ENCODE peak calls at places on chromosomes 1 and 21, in seven cellular contexts. One of them, this sample, is unnamed.

GRCh38 chr1:11784256-11784992 is 21.3 kb downstream of the MTHFR start:
- DNase-seq in neural progenitor cell: peak
- DNase-seq in Peyer's patch: no peak
- DNase-seq in activated T-helper 1 cell treated with anti-CD3 and anti-CD28 coated beads, Interleukin-2, amount 50 U/mL, for 16 hours: no peak
- DNase-seq in PC-9: no peak
- DNase-seq in DMS153: no peak
- DNase-seq in AG09309: no peak
- DNase-seq in this sample: no peak

GRCh38 chr1:114292194-114292593 is 138.5 kb upstream of the SYT6 start:
- DNase-seq in Peyer's patch: no peak
- DNase-seq in DMS153: no peak
- DNase-seq in activated T-helper 1 cell treated with anti-CD3 and anti-CD28 coated beads, Interleukin-2, amount 50 U/mL, for 16 hours: no peak
- DNase-seq in AG09309: no peak
- DNase-seq in PC-9: no peak
- DNase-seq in neural progenitor cell: peak
- DNase-seq in this sample: no peak

GRCh38 chr1:201711811-201712210 is 117.1 kb upstream of the IPO9 start:
- DNase-seq in Peyer's patch: no peak
- DNase-seq in neural progenitor cell: no peak
- DNase-seq in DMS153: no peak
- DNase-seq in activated T-helper 1 cell treated with anti-CD3 and anti-CD28 coated beads, Interleukin-2, amount 50 U/mL, for 16 hours: no peak
- DNase-seq in PC-9: no peak
- DNase-seq in AG09309: no peak
- DNase-seq in this sample: no peak

GRCh38 chr1:53689736-53690401 is 49.1 kb downstream of the GLIS1 start:
- DNase-seq in Peyer's patch: no peak
- DNase-seq in neural progenitor cell: no peak
- DNase-seq in AG09309: no peak
- DNase-seq in DMS153: no peak
- DNase-seq in PC-9: no peak
- DNase-seq in activated T-helper 1 cell treated with anti-CD3 and anti-CD28 coated beads, Interleukin-2, amount 50 U/mL, for 16 hours: no peak
- DNase-seq in this sample: no peak

GRCh38 chr21:28482657-28483056 is 510.0 kb downstream of the LTN1 start:
- DNase-seq in neural progenitor cell: no peak
- DNase-seq in Peyer's patch: no peak
- DNase-seq in DMS153: no peak
- DNase-seq in PC-9: no peak
- DNase-seq in activated T-helper 1 cell treated with anti-CD3 and anti-CD28 coated beads, Interleukin-2, amount 50 U/mL, for 16 hours: no peak
- DNase-seq in AG09309: no peak
- DNase-seq in this sample: no peak

GRCh38 chr1:220884109-220884980 is 5.1 kb downstream of the HLX start:
- DNase-seq in Peyer's patch: no peak
- DNase-seq in DMS153: no peak
- DNase-seq in AG09309: no peak
- DNase-seq in neural progenitor cell: peak
- DNase-seq in PC-9: no peak
- DNase-seq in activated T-helper 1 cell treated with anti-CD3 and anti-CD28 coated beads, Interleukin-2, amount 50 U/mL, for 16 hours: no peak
- DNase-seq in this sample: peak

GRCh38 chr1:187477103-187477502 is 648.4 kb downstream of the PLA2G4A start:
- DNase-seq in PC-9: no peak
- DNase-seq in neural progenitor cell: no peak
- DNase-seq in DMS153: no peak
- DNase-seq in activated T-helper 1 cell treated with anti-CD3 and anti-CD28 coated beads, Interleukin-2, amount 50 U/mL, for 16 hours: no peak
- DNase-seq in Peyer's patch: no peak
- DNase-seq in AG09309: no peak
- DNase-seq in this sample: no peak

GRCh38 chr21:35423694-35424093 is 374.6 kb upstream of the RUNX1 start:
- DNase-seq in Peyer's patch: no peak
- DNase-seq in activated T-helper 1 cell treated with anti-CD3 and anti-CD28 coated beads, Interleukin-2, amount 50 U/mL, for 16 hours: no peak
- DNase-seq in DMS153: no peak
- DNase-seq in PC-9: no peak
- DNase-seq in AG09309: no peak
- DNase-seq in neural progenitor cell: no peak
- DNase-seq in this sample: no peak

GRCh38 chr1:14880456-14881316 is 272.9 kb upstream of the TMEM51 start:
- DNase-seq in AG09309: peak
- DNase-seq in PC-9: peak
- DNase-seq in Peyer's patch: no peak
- DNase-seq in DMS153: no peak
- DNase-seq in activated T-helper 1 cell treated with anti-CD3 and anti-CD28 coated beads, Interleukin-2, amount 50 U/mL, for 16 hours: no peak
- DNase-seq in neural progenitor cell: no peak
- DNase-seq in this sample: no peak

GRCh38 chr1:78011050-78011449 is 6.3 kb downstream of the DNAJB4 start:
- DNase-seq in AG09309: no peak
- DNase-seq in PC-9: no peak
- DNase-seq in DMS153: no peak
- DNase-seq in neural progenitor cell: no peak
- DNase-seq in activated T-helper 1 cell treated with anti-CD3 and anti-CD28 coated beads, Interleukin-2, amount 50 U/mL, for 16 hours: no peak
- DNase-seq in Peyer's patch: no peak
- DNase-seq in this sample: no peak

GRCh38 chr1:203142124-203142523 is 14.6 kb downstream of the ADORA1 start:
- DNase-seq in PC-9: no peak
- DNase-seq in AG09309: no peak
- DNase-seq in Peyer's patch: no peak
- DNase-seq in activated T-helper 1 cell treated with anti-CD3 and anti-CD28 coated beads, Interleukin-2, amount 50 U/mL, for 16 hours: no peak
- DNase-seq in neural progenitor cell: no peak
- DNase-seq in DMS153: no peak
- DNase-seq in this sample: no peak

GRCh38 chr1:232319106-232319505 is 310.8 kb downstream of the SIPA1L2 start:
- DNase-seq in activated T-helper 1 cell treated with anti-CD3 and anti-CD28 coated beads, Interleukin-2, amount 50 U/mL, for 16 hours: no peak
- DNase-seq in Peyer's patch: no peak
- DNase-seq in PC-9: no peak
- DNase-seq in AG09309: no peak
- DNase-seq in neural progenitor cell: no peak
- DNase-seq in DMS153: peak
- DNase-seq in this sample: no peak